ENCODE peak calls at places on chromosomes 2 and 18, in seven cellular contexts. F is NCI-H460, T is NCI-H2029, J is kidney tubule cell, N is fibroblast of the aortic adventitia, H is frontal cortex, P is NCI-H1092 treated with DMSO at 0.1 percent for 48 hours. I is an unnamed sample.

GRCh38 chr2:228927028-228928010 is 343.8 kb downstream of the PID1 start:
- DNase-seq in F (no peak), T (no peak), J (peak; percentile 26), N (peak; percentile 51), H (no peak), P (no peak), I (peak; percentile 52)

GRCh38 chr2:31349160-31349559 is 65.4 kb downstream of the XDH start:
- DNase-seq in F (no peak), T (no peak), J (no peak), N (no peak), H (no peak), P (no peak), I (no peak)

GRCh38 chr2:74919827-74920226 is 38.6 kb upstream of the POLE4 start:
- DNase-seq in F (peak; percentile 57), T (peak; percentile 32), J (peak; percentile 60), N (peak; percentile 49), H (peak; percentile 51), P (peak; percentile 22), I (peak; percentile 58)

GRCh38 chr2:201559067-201559710 is 84.1 kb downstream of the TMEM237 start:
- DNase-seq in F (no peak), T (no peak), J (no peak), N (no peak), H (no peak), P (no peak), I (peak; percentile 52)

GRCh38 chr2:201262718-201263117 is 2.4 kb downstream of the CASP8 start:
- DNase-seq in F (no peak), T (no peak), J (no peak), N (no peak), H (no peak), P (no peak), I (no peak)

GRCh38 chr2:198657520-198658121 is 800.1 kb downstream of the SATB2 start:
- DNase-seq in F (peak; percentile 32), T (no peak), J (peak; percentile 22), N (peak; percentile 17), H (no peak), P (peak; percentile 26), I (peak; percentile 40)

GRCh38 chr18:58213931-58214431 is 170.0 kb downstream of the NEDD4L start:
- DNase-seq in F (no peak), T (no peak), J (peak; percentile 90), N (no peak), H (no peak), P (no peak), I (no peak)

GRCh38 chr2:28447943-28448737 is 47.7 kb upstream of the PLB1 start:
- DNase-seq in F (no peak), T (no peak), J (peak; percentile 58), N (peak; percentile 91), H (no peak), P (no peak), I (peak; percentile 90)

GRCh38 chr2:223772363-223772762 is 65.0 kb downstream of the AP1S3 start:
- DNase-seq in F (no peak), T (no peak), J (no peak), N (no peak), H (no peak), P (no peak), I (no peak)

GRCh38 chr2:220707261-220707660 is 864.8 kb downstream of the EPHA4 start:
- DNase-seq in F (no peak), T (no peak), J (no peak), N (no peak), H (no peak), P (no peak), I (no peak)

GRCh38 chr2:235116885-235117492 is 165.2 kb downstream of the SH3BP4 start:
- DNase-seq in F (peak; percentile 49), T (peak; percentile 36), J (peak; percentile 58), N (peak; percentile 74), H (peak; percentile 25), P (peak; percentile 4), I (peak; percentile 39)

GRCh38 chr2:30862054-30862651 is 54.9 kb upstream of the CAPN13 start:
- DNase-seq in F (peak; percentile 79), T (peak; percentile 20), J (peak; percentile 76), N (peak; percentile 65), H (peak; percentile 25), P (peak; percentile 38), I (peak; percentile 83)

GRCh38 chr2:5748941-5749731 is 57.0 kb downstream of the SOX11 start:
- DNase-seq in F (no peak), T (no peak), J (peak; percentile 75), N (no peak), H (no peak), P (no peak), I (no peak)

GRCh38 chr2:222835142-222835822 is 25.6 kb upstream of the ACSL3 start:
- DNase-seq in F (no peak), T (peak; percentile 48), J (peak; percentile 87), N (no peak), H (no peak), P (peak; percentile 16), I (peak; percentile 85)

GRCh38 chr2:132645943-132646804 is 23.8 kb downstream of the LYPD1 start:
- DNase-seq in F (no peak), T (no peak), J (no peak), N (no peak), H (no peak), P (no peak), I (no peak)

GRCh38 chr18:59063912-59064311 is 75.8 kb upstream of the SEC11C start:
- DNase-seq in F (no peak), T (no peak), J (no peak), N (no peak), H (no peak), P (no peak), I (no peak)

GRCh38 chr2:240702640-240703011 is 11.0 kb downstream of the AQP12A start:
- DNase-seq in F (no peak), T (no peak), J (no peak), N (no peak), H (no peak), P (no peak), I (no peak)

GRCh38 chr2:66866331-66867037 is 431.6 kb downstream of the MEIS1 start:
- DNase-seq in F (no peak), T (no peak), J (no peak), N (no peak), H (no peak), P (no peak), I (no peak)

GRCh38 chr2:231334179-231334930 is 61.2 kb upstream of the B3GNT7 start:
- DNase-seq in F (no peak), T (no peak), J (peak; percentile 18), N (no peak), H (no peak), P (no peak), I (no peak)

GRCh38 chr2:208077286-208077685 is 47.0 kb downstream of the CRYGD start:
- DNase-seq in F (no peak), T (no peak), J (no peak), N (peak; percentile 48), H (no peak), P (no peak), I (no peak)

GRCh38 chr2:158184556-158185343 is 83.1 kb downstream of the UPP2 start:
- DNase-seq in F (no peak), T (no peak), J (peak; percentile 84), N (no peak), H (no peak), P (no peak), I (peak; percentile 51)

GRCh38 chr18:21191596-21192307 is 50.3 kb upstream of the GREB1L start:
- DNase-seq in F (peak; percentile 41), T (peak; percentile 33), J (peak; percentile 58), N (peak; percentile 59), H (peak; percentile 22), P (peak; percentile 29), I (peak; percentile 75)

GRCh38 chr18:76530391-76530790 is 35.3 kb upstream of the ZNF516 start:
- DNase-seq in F (no peak), T (no peak), J (no peak), N (no peak), H (no peak), P (no peak), I (no peak)

GRCh38 chr2:232142049-232142448 is 180.5 kb downstream of the DIS3L2 start:
- DNase-seq in F (peak; percentile 34), T (no peak), J (peak; percentile 39), N (peak; percentile 47), H (peak; percentile 17), P (peak; percentile 23), I (peak; percentile 44)

GRCh38 chr2:228767196-228767595 is 503.9 kb downstream of the PID1 start:
- DNase-seq in F (no peak), T (no peak), J (no peak), N (peak; percentile 84), H (no peak), P (no peak), I (peak; percentile 7)

GRCh38 chr2:135844285-135844985 is 7.5 kb upstream of the LCT start:
- DNase-seq in F (no peak), T (no peak), J (peak; percentile 15), N (no peak), H (no peak), P (no peak), I (no peak)

GRCh38 chr2:71254776-71255175 is 27.9 kb upstream of the PAIP2B start:
- DNase-seq in F (no peak), T (no peak), J (no peak), N (no peak), H (no peak), P (no peak), I (no peak)

GRCh38 chr18:76405761-76406356 is 89.2 kb downstream of the ZNF516 start:
- DNase-seq in F (no peak), T (peak; percentile 13), J (peak; percentile 41), N (peak; percentile 60), H (no peak), P (peak; percentile 27), I (peak; percentile 46)

GRCh38 chr2:134778372-134778771 is 59.6 kb upstream of the TMEM163 start:
- DNase-seq in F (peak; percentile 15), T (no peak), J (no peak), N (no peak), H (no peak), P (no peak), I (no peak)

GRCh38 chr2:12428786-12429185 is 287.9 kb upstream of the TRIB2 start:
- DNase-seq in F (no peak), T (no peak), J (no peak), N (peak; percentile 32), H (no peak), P (no peak), I (no peak)

GRCh38 chr2:197504512-197504911 is 4.3 kb downstream of the HSPE1 start:
- DNase-seq in F (no peak), T (no peak), J (no peak), N (no peak), H (no peak), P (no peak), I (no peak)

GRCh38 chr2:108978709-108979111 is 10.3 kb downstream of the EDAR start:
- DNase-seq in F (no peak), T (peak; percentile 25), J (peak; percentile 76), N (no peak), H (no peak), P (peak; percentile 85), I (no peak)

I was measured in epithelial cell of esophagus.